ENCODE peak calls at places on chromosomes 5 and 9, in four cellular contexts. K, B, S and T are unnamed samples.
A peak's percentile ranks its signal among the peaks of the same experiment; 100 is the strongest.

GRCh38 chr5:126982926-126983873 is 47.2 kb downstream of the MARCHF3 start:
- DNase-seq in K (no peak), B (no peak), S (no peak), T (no peak)

GRCh38 chr9:37996050-37996811 is 72.8 kb downstream of the SHB start:
- DNase-seq in K (no peak), B (no peak), S (no peak), T (no peak)

GRCh38 chr5:109877670-109878045 is 187.9 kb downstream of the MAN2A1 start:
- DNase-seq in K (no peak), B (no peak), S (no peak), T (no peak)

GRCh38 chr9:1050125-1050895 is at the start of gene DMRT2:
- DNase-seq in K (peak; percentile 52), B (peak; percentile 85), S (peak; percentile 96), T (peak; percentile 78)

GRCh38 chr9:89633404-89633803 is 28.6 kb downstream of the GADD45G start:
- DNase-seq in K (no peak), B (no peak), S (no peak), T (no peak)

GRCh38 chr9:135061441-135061840 is 26.0 kb upstream of the OLFM1 start:
- DNase-seq in K (no peak), B (no peak), S (peak; percentile 49), T (peak; percentile 23)

GRCh38 chr5:176541338-176542134 is 4.3 kb upstream of the RNF44 start:
- DNase-seq in K (peak; percentile 48), B (peak; percentile 32), S (no peak), T (peak; percentile 75)

GRCh38 chr5:136066705-136067271 is 38.0 kb downstream of the TGFBI start:
- DNase-seq in K (peak; percentile 41), B (peak; percentile 60), S (peak; percentile 66), T (no peak)

GRCh38 chr5:6039111-6039510 is 339.2 kb downstream of the MED10 start:
- DNase-seq in K (no peak), B (no peak), S (no peak), T (no peak)

GRCh38 chr5:156824800-156825199 is 25.3 kb upstream of the PPP1R2B start:
- DNase-seq in K (no peak), B (peak; percentile 75), S (no peak), T (no peak)

GRCh38 chr9:77899679-77900354 is 131.8 kb downstream of the GNAQ start:
- DNase-seq in K (no peak), B (no peak), S (no peak), T (no peak)

GRCh38 chr9:127785023-127785932 is 556 bp upstream of the CDK9 start:
- DNase-seq in K (peak; percentile 92), B (peak; percentile 85), S (peak; percentile 95), T (peak; percentile 91)
- TF ChIP-seq POLR2A in K (peak; percentile 11), B (peak; percentile 28), S (peak; percentile 12), T (no peak)

DNA sequence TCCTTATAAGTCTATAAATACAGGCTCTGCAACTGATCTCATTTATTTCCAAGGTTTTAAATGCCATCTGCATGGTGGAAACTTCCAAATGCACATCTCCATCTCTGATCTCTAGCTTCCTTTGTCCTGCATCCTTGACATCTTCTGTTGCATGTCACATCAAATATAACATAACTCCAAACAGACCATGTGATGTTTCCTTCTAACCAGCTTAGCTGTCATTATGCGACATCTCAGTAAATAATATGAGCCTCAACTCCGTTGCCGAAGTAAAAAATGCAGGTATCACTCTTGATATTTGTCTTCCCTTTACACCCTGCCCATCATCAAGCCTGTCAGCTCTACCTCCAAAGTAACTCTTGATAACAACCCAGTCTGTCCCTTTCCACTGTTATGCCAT is 506.4 kb upstream of the C9orf72 start:
- DNase-seq in K (no peak), B (no peak), S (no peak), T (no peak)
- TF ChIP-seq CTCF in K (no peak), B (no peak), S (no peak), T (no peak)

DNA sequence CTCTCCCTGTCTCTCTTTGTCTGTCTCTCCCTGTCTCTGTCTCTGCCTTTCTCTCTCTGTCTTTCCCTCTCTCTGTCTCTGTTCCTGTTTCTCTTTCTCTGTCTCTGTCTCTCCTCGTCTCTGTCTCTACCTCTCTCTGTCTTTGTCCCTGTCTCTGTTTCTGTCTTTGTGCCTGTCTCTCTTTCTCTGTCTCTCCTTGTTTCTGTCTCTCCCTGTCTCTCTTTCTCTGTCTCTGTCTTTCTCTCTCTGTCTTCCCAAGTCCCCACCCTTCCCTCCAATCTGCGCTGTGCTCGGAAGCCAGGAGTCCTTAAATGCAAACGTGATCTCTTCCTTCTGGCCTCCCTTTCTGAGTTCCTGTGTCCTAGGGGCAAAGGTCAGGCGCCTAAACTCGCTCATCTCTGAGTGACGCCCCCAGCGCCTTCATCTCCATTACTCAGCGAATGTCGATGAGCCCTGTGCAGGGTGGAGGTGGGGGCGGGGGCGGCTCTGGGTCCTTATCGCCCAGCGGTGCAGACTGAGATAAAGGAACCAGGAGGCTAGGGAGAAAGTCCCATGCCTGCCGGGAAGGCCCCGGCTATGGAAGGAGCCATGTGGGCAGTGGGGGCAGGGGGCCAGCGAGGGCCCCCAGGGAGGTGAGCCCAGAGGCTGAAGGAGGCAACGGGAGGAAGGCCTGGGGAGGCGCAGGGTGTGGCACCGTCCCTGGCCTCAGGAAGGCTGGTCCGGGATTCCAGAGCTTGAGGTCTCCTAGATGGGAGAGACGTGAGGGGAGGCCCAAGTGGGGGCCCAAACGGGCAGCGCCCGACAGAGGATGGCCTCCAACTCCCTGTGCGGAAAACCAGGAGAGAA is 1.5 kb upstream of the SLC6A19 start:
- DNase-seq in K (no peak), B (no peak), S (no peak), T (no peak)
- TF ChIP-seq EP300 in K (no peak), B (no peak), S (no peak), T (no peak)

DNA sequence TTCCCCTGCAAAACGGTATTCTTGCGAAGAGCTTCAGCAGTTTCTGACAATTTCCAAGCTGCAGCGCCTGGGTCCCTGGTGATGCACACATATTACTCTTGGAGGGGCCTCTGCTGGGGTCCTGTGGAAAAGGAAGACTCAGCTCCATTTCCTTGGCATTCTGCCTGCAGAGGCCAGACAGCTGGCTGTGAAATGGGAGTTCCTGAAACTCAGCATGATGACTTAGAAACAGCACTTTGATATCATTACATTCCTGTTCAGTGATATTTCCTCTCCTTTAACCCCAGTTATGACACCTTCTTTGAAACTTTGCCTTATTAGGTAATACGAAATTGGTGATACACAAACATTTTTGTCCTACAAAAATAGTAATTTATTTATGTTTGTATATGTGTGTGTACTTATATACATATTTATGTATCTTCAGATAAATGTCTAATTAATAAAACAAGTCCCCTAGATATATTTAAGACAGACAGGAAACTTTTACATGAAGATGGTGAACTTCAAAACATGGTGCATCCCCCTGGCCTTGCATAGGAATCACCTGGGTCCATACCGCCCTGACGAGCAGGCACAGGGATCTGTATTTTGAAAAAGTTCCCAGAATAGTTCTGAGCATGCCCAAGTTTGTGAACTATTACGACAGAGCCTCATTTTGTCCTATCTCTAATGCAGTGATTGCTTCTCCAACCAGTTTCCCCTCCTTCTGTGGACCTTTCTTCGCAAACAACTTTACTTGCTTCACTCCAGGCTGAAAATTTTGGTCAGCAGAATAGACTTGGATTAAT is 98.3 kb downstream of the APBA1 start:
- DNase-seq in K (no peak), B (no peak), S (no peak), T (no peak)
- TF ChIP-seq POLR2A in K (no peak), B (no peak), S (no peak), T (no peak)

DNA sequence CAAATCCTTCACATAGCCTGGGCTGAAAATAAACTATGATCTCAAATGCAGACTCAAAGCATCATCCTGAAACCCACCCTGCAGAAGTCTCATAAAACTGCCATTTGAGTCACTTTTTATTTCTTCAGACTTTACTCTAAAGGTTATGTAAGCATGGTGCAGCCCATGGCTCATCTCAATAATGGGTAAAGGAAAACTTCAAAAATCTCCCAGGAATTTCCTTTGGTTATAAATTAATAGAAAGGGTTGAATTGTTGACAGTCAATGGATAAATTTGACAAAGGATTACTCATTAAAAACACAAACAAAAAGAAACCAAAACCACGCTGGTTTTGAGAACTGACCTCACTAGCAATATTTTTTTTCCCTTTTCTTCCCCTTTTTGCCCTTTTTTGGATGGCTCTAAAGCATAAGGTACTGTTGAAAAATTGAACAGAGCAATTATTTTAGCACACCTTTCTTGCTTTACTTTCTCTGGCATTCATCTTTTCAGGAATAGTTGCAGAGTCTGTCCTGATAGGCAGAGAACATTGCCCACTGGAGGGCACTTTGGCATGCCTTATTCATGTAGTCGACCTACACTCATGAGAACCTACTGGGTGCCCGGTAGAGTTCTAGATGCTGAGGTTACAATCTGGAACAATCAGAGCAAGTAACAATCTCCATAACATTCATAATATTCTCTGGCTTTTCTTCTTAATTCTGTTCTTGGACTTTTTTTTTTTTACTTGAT is 191.4 kb downstream of the TMEM167A start:
- DNase-seq in K (no peak), B (peak; percentile 52), S (no peak), T (no peak)
- TF ChIP-seq CTCF in K (no peak), B (peak; percentile 45), S (no peak), T (no peak)

GRCh38 chr9:120579750-120580590 is at the start of gene CDK5RAP2:
- DNase-seq in K (peak; percentile 95), B (peak; percentile 98), S (peak; percentile 98), T (peak; percentile 96)
- TF ChIP-seq EP300 in K (no peak), B (no peak), S (no peak), T (no peak)

GRCh38 chr5:54975701-54976100 is 9.7 kb downstream of the ESM1 start:
- DNase-seq in K (no peak), B (no peak), S (no peak), T (no peak)
- TF ChIP-seq POLR2A in K (no peak), B (no peak), S (no peak), T (no peak)

GRCh38 chr9:120635011-120635410 is 55.0 kb upstream of the CDK5RAP2 start:
- DNase-seq in K (no peak), B (no peak), S (no peak), T (no peak)
- TF ChIP-seq CTCF in K (no peak), B (no peak), S (no peak), T (no peak)

GRCh38 chr5:114018178-114018577 is 343.7 kb upstream of the KCNN2 start:
- DNase-seq in K (no peak), B (no peak), S (no peak), T (no peak)
- TF ChIP-seq EP300 in K (no peak), B (no peak), S (no peak), T (no peak)

GRCh38 chr5:142792865-142793232 is 22.7 kb downstream of the ARHGAP26 start:
- DNase-seq in K (no peak), B (no peak), S (no peak), T (no peak)
- TF ChIP-seq POLR2A in K (no peak), B (no peak), S (no peak), T (no peak)